ENCODE peak calls at places on chromosome 20, in four cellular contexts. C, G, P and T are unnamed samples.

GRCh38 chr20:4202441-4202840 is 187.1 kb upstream of the RNF24 start:
- DNase-seq in C (peak; percentile 15), G (no peak), P (no peak), T (no peak)

GRCh38 chr20:35871311-35871771 is 83.0 kb downstream of the SCAND1 start:
- DNase-seq in C (no peak), G (peak; percentile 70), P (peak; percentile 54), T (no peak)

GRCh38 chr20:25281541-25281991 is 33.7 kb downstream of the PYGB start:
- DNase-seq in C (peak; percentile 86), G (peak; percentile 23), P (peak; percentile 10), T (peak; percentile 18)

GRCh38 chr20:54223751-54224150 is 15.9 kb downstream of the PFDN4 start:
- DNase-seq in C (no peak), G (no peak), P (no peak), T (no peak)

GRCh38 chr20:10200329-10200728 is 18.3 kb upstream of the SNAP25 start:
- DNase-seq in C (no peak), G (no peak), P (no peak), T (no peak)

GRCh38 chr20:7379621-7380220 is 560.5 kb downstream of the HAO1 start:
- DNase-seq in C (no peak), G (no peak), P (no peak), T (no peak)

GRCh38 chr20:49870261-49870660 is 45.1 kb downstream of the SPATA2 start:
- DNase-seq in C (peak; percentile 30), G (no peak), P (no peak), T (no peak)

GRCh38 chr20:16759161-16759523 is 11.0 kb downstream of the OTOR start:
- DNase-seq in C (no peak), G (no peak), P (no peak), T (no peak)

GRCh38 chr20:9348746-9349145 is 165.6 kb upstream of the LAMP5 start:
- DNase-seq in C (no peak), G (no peak), P (no peak), T (no peak)

GRCh38 chr20:62357681-62358080 is 9.4 kb downstream of the LAMA5 start:
- DNase-seq in C (no peak), G (no peak), P (peak; percentile 25), T (no peak)

GRCh38 chr20:1469925-1470571 is 3.4 kb upstream of the NSFL1C start:
- DNase-seq in C (peak; percentile 85), G (peak; percentile 92), P (peak; percentile 51), T (peak; percentile 89)

GRCh38 chr20:59647271-59647670 is 42.9 kb downstream of the PHACTR3 start:
- DNase-seq in C (no peak), G (no peak), P (no peak), T (no peak)

GRCh38 chr20:32494498-32495216 is 90.5 kb downstream of the NOL4L start:
- DNase-seq in C (no peak), G (no peak), P (no peak), T (peak; percentile 6)

GRCh38 chr20:64258071-64258823 is 2.7 kb downstream of the PCMTD2 start:
- DNase-seq in C (no peak), G (no peak), P (no peak), T (no peak)

GRCh38 chr20:43189614-43190331 is at the start of gene PTPRT:
- DNase-seq in C (no peak), G (no peak), P (no peak), T (no peak)

GRCh38 chr20:14264869-14265268 is 72.5 kb downstream of the FLRT3 start:
- DNase-seq in C (no peak), G (no peak), P (no peak), T (no peak)

GRCh38 chr20:21027569-21027968 is 78.6 kb downstream of the LINC00237 start:
- DNase-seq in C (no peak), G (no peak), P (no peak), T (no peak)

GRCh38 chr20:19528286-19529030 is 229.6 kb upstream of the RIN2 start:
- DNase-seq in C (no peak), G (no peak), P (no peak), T (no peak)

GRCh38 chr20:62933966-62934365 is 4.0 kb upstream of the GID8 start:
- DNase-seq in C (peak; percentile 36), G (no peak), P (no peak), T (no peak)

GRCh38 chr20:43235998-43236397 is 46.3 kb upstream of the PTPRT start:
- DNase-seq in C (no peak), G (no peak), P (no peak), T (no peak)

GRCh38 chr20:35539756-35540212 is 2.1 kb upstream of the ERGIC3 start:
- DNase-seq in C (no peak), G (no peak), P (no peak), T (no peak)

GRCh38 chr20:17859002-17859615 is 109.5 kb downstream of the SNX5 start:
- DNase-seq in C (peak; percentile 72), G (no peak), P (no peak), T (peak; percentile 73)

GRCh38 chr20:58703765-58704331 is 11.2 kb downstream of the NPEPL1 start:
- DNase-seq in C (no peak), G (no peak), P (no peak), T (no peak)

GRCh38 chr20:49914310-49915117 is 815 bp downstream of the SPATA2 start:
- DNase-seq in C (no peak), G (no peak), P (no peak), T (no peak)

GRCh38 chr20:43961541-43962471 is 47.2 kb downstream of the TOX2 start:
- DNase-seq in C (no peak), G (no peak), P (no peak), T (no peak)

GRCh38 chr20:59988141-59988540 is 29.9 kb downstream of the CDH26 start:
- DNase-seq in C (no peak), G (no peak), P (no peak), T (no peak)

GRCh38 chr20:33178726-33179125 is 10.8 kb downstream of the BPIFA2 start:
- DNase-seq in C (no peak), G (no peak), P (no peak), T (no peak)

GRCh38 chr20:44618318-44618731 is 33.2 kb downstream of the ADA start:
- DNase-seq in C (peak; percentile 77), G (no peak), P (no peak), T (no peak)

GRCh38 chr20:14764511-14765369 is 427.3 kb upstream of the FLRT3 start:
- DNase-seq in C (no peak), G (no peak), P (no peak), T (no peak)

GRCh38 chr20:4227085-4227821 is 211.9 kb upstream of the RNF24 start:
- DNase-seq in C (no peak), G (peak; percentile 45), P (no peak), T (no peak)

GRCh38 chr20:50271674-50272412 is 81.2 kb downstream of the CEBPB start:
- DNase-seq in C (peak; percentile 87), G (no peak), P (no peak), T (peak; percentile 73)

GRCh38 chr20:39861381-39861780 is 827.7 kb downstream of the MAFB start:
- DNase-seq in C (no peak), G (peak; percentile 39), P (no peak), T (no peak)

GRCh38 chr20:64146301-64146935 is 17.8 kb upstream of the MYT1 start:
- DNase-seq in C (peak; percentile 10), G (peak; percentile 18), P (no peak), T (no peak)

GRCh38 chr20:44594730-44595129 is 12.4 kb downstream of the PKIG start:
- DNase-seq in C (no peak), G (peak; percentile 77), P (no peak), T (no peak)

GRCh38 chr20:51067792-51068191 is 44.9 kb upstream of the KCNG1 start:
- DNase-seq in C (no peak), G (no peak), P (no peak), T (no peak)

GRCh38 chr20:41670631-41671030 is 52.5 kb upstream of the CHD6 start:
- DNase-seq in C (no peak), G (no peak), P (no peak), T (no peak)

GRCh38 chr20:34680586-34680985 is 3.7 kb upstream of the PIGU start:
- DNase-seq in C (no peak), G (no peak), P (no peak), T (no peak)

GRCh38 chr20:10671221-10671849 is 2.5 kb downstream of the JAG1 start:
- DNase-seq in C (peak; percentile 87), G (peak; percentile 78), P (peak; percentile 93), T (peak; percentile 62)

GRCh38 chr20:2659547-2659946 is 4.5 kb downstream of the IDH3B start:
- DNase-seq in C (no peak), G (no peak), P (no peak), T (no peak)

GRCh38 chr20:2657241-2657640 is 4.8 kb downstream of the NOP56 start:
- DNase-seq in C (no peak), G (no peak), P (no peak), T (no peak)

GRCh38 chr20:2656471-2657117 is 4.2 kb downstream of the NOP56 start:
- DNase-seq in C (no peak), G (no peak), P (no peak), T (no peak)

GRCh38 chr20:2657674-2658073 is 5.2 kb downstream of the NOP56 start:
- DNase-seq in C (no peak), G (no peak), P (no peak), T (no peak)

GRCh38 chr20:2658414-2659354 is 5.3 kb downstream of the IDH3B start:
- DNase-seq in C (no peak), G (no peak), P (no peak), T (no peak)
- TF ChIP-seq POLR2A in C (no peak), G (no peak), P (no peak), T (no peak)

DNA sequence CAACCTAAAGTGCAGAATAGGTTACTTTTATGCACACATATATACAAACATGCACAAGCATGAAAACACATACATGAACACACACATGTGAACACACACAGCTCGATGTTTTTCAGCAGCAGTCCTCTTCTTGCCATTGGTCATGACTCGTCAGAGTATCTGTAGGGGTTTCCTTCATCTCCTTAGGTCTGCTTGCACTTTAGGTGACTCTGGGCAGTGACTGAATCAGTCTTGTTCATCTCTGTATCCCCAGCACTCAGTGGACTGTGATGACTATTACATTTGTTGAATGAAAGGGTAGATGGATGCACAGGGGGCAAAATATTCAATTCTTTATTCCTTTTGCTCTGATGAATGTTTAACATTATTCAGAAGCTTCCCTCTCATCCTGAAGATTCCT is 26.8 kb downstream of the CBLN4 start:
- DNase-seq in C (no peak), G (no peak), P (no peak), T (no peak)
- H3K9me3 ChIP-seq in C (no peaks in the 10 kb centered on the region), G (no peaks in the 10 kb centered on the region), P (no peaks in the 10 kb centered on the region), T (no peaks in the 10 kb centered on the region)

DNA sequence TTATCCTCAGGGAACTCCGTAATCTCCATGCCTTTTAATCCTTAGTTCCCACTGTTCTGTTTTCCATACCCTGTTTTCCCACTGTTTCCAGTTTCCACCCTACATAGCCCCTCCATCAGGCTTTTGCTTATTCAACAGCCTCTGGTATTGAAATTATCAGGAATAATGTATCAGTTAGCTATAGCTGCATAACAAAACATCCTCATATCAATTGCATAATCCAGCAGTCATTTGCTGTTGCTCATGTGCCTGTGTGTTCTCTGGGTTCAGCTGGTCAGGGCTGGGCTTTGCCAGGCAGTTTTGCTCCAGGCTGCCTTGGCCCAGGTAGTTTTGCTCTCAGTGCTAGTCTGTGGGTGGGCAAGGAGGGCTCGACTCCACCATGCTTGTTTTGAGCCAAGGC is 94.3 kb upstream of the FOXA2 start:
- DNase-seq in C (no peak), G (no peak), P (no peak), T (no peak)
- TF ChIP-seq POLR2A in C (no peak), G (no peak), P (no peak), T (no peak)

GRCh38 chr20:38242848-38243449 is 17.6 kb downstream of the KIAA1755 start:
- DNase-seq in C (peak; percentile 34), G (no peak), P (no peak), T (no peak)
- H3K9me3 ChIP-seq in C (no peaks in the 10 kb centered on the region), G (no peaks in the 10 kb centered on the region), P (no peaks in the 10 kb centered on the region), T (no peaks in the 10 kb centered on the region)